ENCODE peak calls at places on chromosomes 4 and X, in nine cellular contexts. One of them, this sample, is unnamed.

GRCh38 chr4:83572848-83573247 is 36.9 kb downstream of the GPAT3 start:
- DNase-seq in ovary: no peak
- DNase-seq in A549: no peak
- DNase-seq in tibial nerve: no peak
- DNase-seq in IMR-90: no peak
- DNase-seq in gastrocnemius medialis: no peak
- DNase-seq in GM12891: no peak
- DNase-seq in sigmoid colon: no peak
- DNase-seq in stomach: no peak
- DNase-seq in this sample: no peak

GRCh38 chr4:26273308-26273980 is 47.4 kb upstream of the RBPJ start:
- DNase-seq in ovary: no peak
- DNase-seq in A549: no peak
- DNase-seq in tibial nerve: peak; percentile 9
- DNase-seq in IMR-90: no peak
- DNase-seq in gastrocnemius medialis: peak; percentile 10
- DNase-seq in GM12891: no peak
- DNase-seq in sigmoid colon: peak; percentile 71
- DNase-seq in stomach: no peak
- DNase-seq in this sample: no peak

GRCh38 chr4:149690726-149691125 is 124.9 kb downstream of the IQCM start:
- DNase-seq in ovary: no peak
- DNase-seq in A549: no peak
- DNase-seq in tibial nerve: no peak
- DNase-seq in IMR-90: no peak
- DNase-seq in gastrocnemius medialis: no peak
- DNase-seq in GM12891: no peak
- DNase-seq in sigmoid colon: no peak
- DNase-seq in stomach: no peak
- DNase-seq in this sample: no peak

GRCh38 chr4:72666910-72667309 is 97.9 kb upstream of the ADAMTS3 start:
- DNase-seq in ovary: no peak
- DNase-seq in A549: no peak
- DNase-seq in tibial nerve: no peak
- DNase-seq in IMR-90: no peak
- DNase-seq in gastrocnemius medialis: no peak
- DNase-seq in GM12891: no peak
- DNase-seq in sigmoid colon: no peak
- DNase-seq in stomach: no peak
- DNase-seq in this sample: no peak

GRCh38 chr4:128244379-128244778 is 43.2 kb downstream of the PGRMC2 start:
- DNase-seq in ovary: no peak
- DNase-seq in A549: no peak
- DNase-seq in tibial nerve: no peak
- DNase-seq in IMR-90: peak; percentile 75
- DNase-seq in gastrocnemius medialis: no peak
- DNase-seq in GM12891: no peak
- DNase-seq in sigmoid colon: no peak
- DNase-seq in stomach: no peak
- DNase-seq in this sample: no peak

GRCh38 chrX:14697453-14697852 is 168.1 kb downstream of the GLRA2 start:
- DNase-seq in ovary: peak; percentile 18
- DNase-seq in A549: peak; percentile 18
- DNase-seq in tibial nerve: peak; percentile 5
- DNase-seq in IMR-90: no peak
- DNase-seq in gastrocnemius medialis: no peak
- DNase-seq in GM12891: peak; percentile 0
- DNase-seq in sigmoid colon: no peak
- DNase-seq in stomach: peak; percentile 28
- DNase-seq in this sample: peak; percentile 48

GRCh38 chrX:114619874-114620273 is 36.0 kb downstream of the HTR2C start:
- DNase-seq in ovary: no peak
- DNase-seq in A549: no peak
- DNase-seq in tibial nerve: peak; percentile 4
- DNase-seq in IMR-90: no peak
- DNase-seq in gastrocnemius medialis: no peak
- DNase-seq in GM12891: peak; percentile 0
- DNase-seq in sigmoid colon: no peak
- DNase-seq in stomach: no peak
- DNase-seq in this sample: no peak

GRCh38 chr4:106869551-106869950 is 166.6 kb downstream of the DKK2 start:
- DNase-seq in ovary: no peak
- DNase-seq in A549: no peak
- DNase-seq in tibial nerve: no peak
- DNase-seq in IMR-90: no peak
- DNase-seq in gastrocnemius medialis: no peak
- DNase-seq in GM12891: no peak
- DNase-seq in sigmoid colon: no peak
- DNase-seq in stomach: no peak
- DNase-seq in this sample: no peak

GRCh38 chr4:155220025-155220424 is 11.6 kb downstream of the NPY2R start:
- DNase-seq in ovary: no peak
- DNase-seq in A549: no peak
- DNase-seq in tibial nerve: no peak
- DNase-seq in IMR-90: no peak
- DNase-seq in gastrocnemius medialis: no peak
- DNase-seq in GM12891: no peak
- DNase-seq in sigmoid colon: no peak
- DNase-seq in stomach: no peak
- DNase-seq in this sample: no peak

GRCh38 chrX:10447577-10448214 is 172.7 kb downstream of the MID1 start:
- DNase-seq in ovary: no peak
- DNase-seq in A549: no peak
- DNase-seq in tibial nerve: no peak
- DNase-seq in IMR-90: peak; percentile 53
- DNase-seq in gastrocnemius medialis: no peak
- DNase-seq in GM12891: no peak
- DNase-seq in sigmoid colon: no peak
- DNase-seq in stomach: no peak
- DNase-seq in this sample: no peak

GRCh38 chr4:121182296-121182695 is 18.2 kb upstream of the TNIP3 start:
- DNase-seq in ovary: no peak
- DNase-seq in A549: no peak
- DNase-seq in tibial nerve: no peak
- DNase-seq in IMR-90: peak; percentile 33
- DNase-seq in gastrocnemius medialis: no peak
- DNase-seq in GM12891: no peak
- DNase-seq in sigmoid colon: no peak
- DNase-seq in stomach: no peak
- DNase-seq in this sample: no peak

GRCh38 chr4:65241257-65241997 is 428.9 kb downstream of the EPHA5 start:
- DNase-seq in ovary: no peak
- DNase-seq in A549: no peak
- DNase-seq in tibial nerve: no peak
- DNase-seq in IMR-90: no peak
- DNase-seq in gastrocnemius medialis: no peak
- DNase-seq in GM12891: no peak
- DNase-seq in sigmoid colon: no peak
- DNase-seq in stomach: no peak
- DNase-seq in this sample: no peak
- TF ChIP-seq POLR2A in ovary: no peak
- TF ChIP-seq POLR2A in A549: no peak
- TF ChIP-seq POLR2A in tibial nerve: no peak
- TF ChIP-seq POLR2A in IMR-90: no peak
- TF ChIP-seq POLR2A in gastrocnemius medialis: no peak
- TF ChIP-seq POLR2A in GM12891: no peak
- TF ChIP-seq POLR2A in sigmoid colon: no peak
- TF ChIP-seq POLR2A in stomach: no peak
- TF ChIP-seq POLR2A in this sample: no peak

GRCh38 chr4:3202836-3203820 is 45.8 kb upstream of the MSANTD1 start:
- DNase-seq in ovary: peak; percentile 33
- DNase-seq in A549: no peak
- DNase-seq in tibial nerve: no peak
- DNase-seq in IMR-90: no peak
- DNase-seq in gastrocnemius medialis: no peak
- DNase-seq in GM12891: no peak
- DNase-seq in sigmoid colon: no peak
- DNase-seq in stomach: no peak
- DNase-seq in this sample: no peak

GRCh38 chr4:3205995-3206394 is 43.0 kb upstream of the MSANTD1 start:
- DNase-seq in ovary: no peak
- DNase-seq in A549: no peak
- DNase-seq in tibial nerve: no peak
- DNase-seq in IMR-90: no peak
- DNase-seq in gastrocnemius medialis: no peak
- DNase-seq in GM12891: no peak
- DNase-seq in sigmoid colon: no peak
- DNase-seq in stomach: no peak
- DNase-seq in this sample: no peak

GRCh38 chr4:3206439-3207100 is 42.4 kb upstream of the MSANTD1 start:
- DNase-seq in ovary: no peak
- DNase-seq in A549: no peak
- DNase-seq in tibial nerve: no peak
- DNase-seq in IMR-90: no peak
- DNase-seq in gastrocnemius medialis: no peak
- DNase-seq in GM12891: no peak
- DNase-seq in sigmoid colon: no peak
- DNase-seq in stomach: no peak
- DNase-seq in this sample: no peak

GRCh38 chr4:3201718-3202702 is 46.9 kb upstream of the MSANTD1 start:
- DNase-seq in ovary: no peak
- DNase-seq in A549: no peak
- DNase-seq in tibial nerve: no peak
- DNase-seq in IMR-90: peak; percentile 69
- DNase-seq in gastrocnemius medialis: peak; percentile 40
- DNase-seq in GM12891: peak; percentile 56
- DNase-seq in sigmoid colon: no peak
- DNase-seq in stomach: peak; percentile 28
- DNase-seq in this sample: peak; percentile 18

DNA sequence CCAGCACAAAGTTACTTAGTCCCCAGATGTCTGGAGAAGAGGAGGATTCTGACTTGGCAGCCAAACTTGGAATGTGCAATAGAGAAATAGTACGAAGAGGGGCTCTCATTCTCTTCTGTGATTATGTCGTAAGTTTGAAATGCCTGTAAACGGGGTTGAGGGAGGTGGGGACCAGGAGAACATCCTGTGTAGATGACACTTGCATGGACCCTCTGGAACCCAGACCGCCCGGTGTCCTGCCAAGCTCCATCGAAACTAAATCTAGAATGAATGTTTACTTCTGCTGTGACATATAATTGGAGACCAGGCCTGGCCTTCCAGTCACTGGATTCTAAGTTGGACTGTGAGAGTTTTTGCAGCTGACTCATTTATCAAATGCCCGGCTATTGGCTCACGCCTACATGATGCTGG is 44.9 kb upstream of the MSANTD1 start:
- DNase-seq in ovary: peak; percentile 35
- DNase-seq in A549: no peak
- DNase-seq in tibial nerve: no peak
- DNase-seq in IMR-90: peak; percentile 67
- DNase-seq in gastrocnemius medialis: peak; percentile 57
- DNase-seq in GM12891: no peak
- DNase-seq in sigmoid colon: peak; percentile 90
- DNase-seq in stomach: peak; percentile 37
- DNase-seq in this sample: peak; percentile 41
- TF ChIP-seq POLR2A in ovary: no peak
- TF ChIP-seq POLR2A in A549: no peak
- TF ChIP-seq POLR2A in tibial nerve: no peak
- TF ChIP-seq POLR2A in IMR-90: no peak
- TF ChIP-seq POLR2A in gastrocnemius medialis: no peak
- TF ChIP-seq POLR2A in GM12891: no peak
- TF ChIP-seq POLR2A in sigmoid colon: no peak
- TF ChIP-seq POLR2A in stomach: no peak
- TF ChIP-seq POLR2A in this sample: no peak

DNA sequence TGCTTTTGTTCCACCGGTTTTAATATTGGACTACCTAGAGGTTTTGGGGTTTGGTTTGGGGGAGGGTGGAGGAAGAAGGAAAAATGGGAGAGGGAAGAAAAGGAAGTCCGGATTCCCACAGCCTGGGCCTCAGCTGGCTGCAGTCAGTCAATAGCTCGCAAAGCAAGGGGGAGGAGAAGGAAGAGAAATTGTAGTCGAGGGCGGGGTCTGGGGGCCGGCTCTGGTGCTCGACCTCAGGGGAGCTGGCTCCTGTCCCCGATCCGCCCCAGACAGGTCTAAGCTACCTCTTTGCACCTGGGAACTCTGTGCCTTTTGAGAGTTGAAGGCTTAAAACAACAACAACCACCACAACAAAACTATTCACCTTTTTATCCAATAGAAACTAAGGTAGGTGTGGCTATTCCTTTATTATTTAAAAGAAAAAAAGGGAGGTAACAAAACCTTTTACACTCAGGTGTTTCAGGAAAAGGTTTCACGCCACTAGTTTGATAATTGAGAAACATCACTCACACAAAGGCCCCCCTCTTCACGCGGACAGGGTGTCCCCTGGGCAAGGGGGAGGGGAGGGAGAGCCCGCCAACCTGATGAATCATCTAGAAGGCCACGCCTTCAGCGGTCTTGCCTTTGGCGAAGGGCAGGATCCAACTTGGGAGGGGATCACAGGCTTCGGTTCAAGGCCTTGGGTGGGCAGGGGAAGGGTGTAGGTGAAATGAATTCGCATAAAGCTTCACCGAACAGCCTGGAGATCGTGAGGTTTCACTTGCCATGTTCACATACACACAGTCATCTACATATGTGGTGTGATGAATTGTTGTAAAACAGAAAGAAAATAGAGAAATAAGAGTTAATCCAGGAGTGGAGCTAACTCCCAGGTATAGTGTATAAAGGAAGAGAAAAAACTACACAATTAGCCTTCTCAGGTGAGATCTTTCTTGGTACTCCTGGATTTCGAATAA is 1.7 kb upstream of the LNX1 start:
- DNase-seq in ovary: peak; percentile 69
- DNase-seq in A549: peak; percentile 34
- DNase-seq in tibial nerve: no peak
- DNase-seq in IMR-90: no peak
- DNase-seq in gastrocnemius medialis: no peak
- DNase-seq in GM12891: no peak
- DNase-seq in sigmoid colon: no peak
- DNase-seq in stomach: peak; percentile 77
- DNase-seq in this sample: peak; percentile 69
- TF ChIP-seq POLR2A in ovary: no peak
- TF ChIP-seq POLR2A in A549: no peak
- TF ChIP-seq POLR2A in tibial nerve: no peak
- TF ChIP-seq POLR2A in IMR-90: no peak
- TF ChIP-seq POLR2A in gastrocnemius medialis: no peak
- TF ChIP-seq POLR2A in GM12891: no peak
- TF ChIP-seq POLR2A in sigmoid colon: no peak
- TF ChIP-seq POLR2A in stomach: no peak
- TF ChIP-seq POLR2A in this sample: no peak

DNA sequence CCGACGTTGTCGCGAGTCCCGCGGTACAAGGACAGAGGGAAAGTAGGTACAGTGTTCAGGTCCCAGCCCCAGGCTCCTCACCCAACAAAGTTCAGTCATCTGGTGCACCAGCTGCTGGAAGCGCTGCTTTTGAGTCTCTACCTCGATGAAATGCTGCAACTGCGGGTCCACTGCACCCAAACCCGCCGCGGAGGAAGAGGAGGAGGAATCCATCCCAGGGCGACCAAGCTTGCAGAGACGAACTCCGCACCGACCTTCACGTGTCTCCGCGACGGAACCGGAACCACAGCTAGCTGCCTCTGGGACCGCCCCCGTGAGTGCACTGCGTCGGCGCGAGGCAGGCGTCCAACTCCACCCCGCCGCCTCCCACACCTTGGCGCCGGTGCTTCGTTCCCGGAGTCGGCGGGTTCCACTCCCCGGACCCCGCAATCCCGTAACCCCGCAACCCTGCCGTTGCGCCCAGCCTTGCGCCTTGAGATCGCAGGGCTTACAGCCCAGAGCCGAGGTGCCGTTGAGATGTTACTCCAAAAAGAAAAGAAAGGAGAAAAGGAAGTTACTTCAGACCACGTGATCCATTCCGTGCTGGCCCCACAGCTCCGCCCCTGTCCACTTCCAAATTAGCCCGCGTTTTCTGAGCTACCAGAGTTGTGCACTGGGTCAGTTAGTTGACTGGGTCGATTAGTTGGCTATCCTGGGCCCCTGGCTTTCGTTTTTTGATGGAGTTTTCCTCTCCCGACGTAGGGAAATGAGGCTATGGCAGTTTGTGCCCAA is at the start of gene TIMM8A:
- DNase-seq in ovary: peak; percentile 74
- DNase-seq in A549: peak; percentile 82
- DNase-seq in tibial nerve: peak; percentile 53
- DNase-seq in IMR-90: peak; percentile 60
- DNase-seq in gastrocnemius medialis: peak; percentile 75
- DNase-seq in GM12891: peak; percentile 67
- DNase-seq in sigmoid colon: peak; percentile 89
- DNase-seq in stomach: peak; percentile 78
- DNase-seq in this sample: peak; percentile 85
- TF ChIP-seq POLR2A in ovary: no peak
- TF ChIP-seq POLR2A in A549: peak; percentile 95
- TF ChIP-seq POLR2A in tibial nerve: peak; percentile 40
- TF ChIP-seq POLR2A in IMR-90: peak; percentile 7
- TF ChIP-seq POLR2A in gastrocnemius medialis: peak; percentile 65
- TF ChIP-seq POLR2A in GM12891: peak; percentile 81
- TF ChIP-seq POLR2A in sigmoid colon: peak; percentile 19
- TF ChIP-seq POLR2A in stomach: no peak
- TF ChIP-seq POLR2A in this sample: peak; percentile 66

This sample was measured in transverse colon.